ENCODE peak calls at places on chromosomes 1 and 21, in five cellular contexts. One of them, this sample, is unnamed.

GRCh38 chr1:211519602-211520001 is 27.6 kb upstream of the RD3 start:
- DNase-seq in RWPE1: no peak
- DNase-seq in HL-60: no peak
- DNase-seq in GM10248: no peak
- DNase-seq in mesothelial cell of epicardium: no peak
- DNase-seq in this sample: no peak

GRCh38 chr1:203286161-203286984 is 18.9 kb upstream of the BTG2 start:
- DNase-seq in HL-60: peak
- DNase-seq in GM10248: no peak
- DNase-seq in mesothelial cell of epicardium: no peak
- DNase-seq in RWPE1: no peak
- DNase-seq in this sample: no peak

GRCh38 chr1:66415326-66415725 is 118.6 kb upstream of the SGIP1 start:
- DNase-seq in RWPE1: no peak
- DNase-seq in HL-60: peak
- DNase-seq in mesothelial cell of epicardium: no peak
- DNase-seq in GM10248: no peak
- DNase-seq in this sample: no peak

GRCh38 chr21:16794944-16795343 is 717.9 kb upstream of the CXADR start:
- DNase-seq in mesothelial cell of epicardium: no peak
- DNase-seq in GM10248: no peak
- DNase-seq in RWPE1: no peak
- DNase-seq in HL-60: no peak
- DNase-seq in this sample: no peak

GRCh38 chr1:53182111-53182593 is 14.5 kb upstream of the CPT2 start:
- DNase-seq in GM10248: peak
- DNase-seq in RWPE1: peak
- DNase-seq in mesothelial cell of epicardium: peak
- DNase-seq in HL-60: peak
- DNase-seq in this sample: peak

GRCh38 chr21:46190491-46191131 is 6.4 kb upstream of the SPATC1L start:
- DNase-seq in HL-60: no peak
- DNase-seq in mesothelial cell of epicardium: peak
- DNase-seq in RWPE1: no peak
- DNase-seq in GM10248: no peak
- DNase-seq in this sample: no peak

GRCh38 chr1:198913667-198914066 is 274.8 kb downstream of the PTPRC start:
- DNase-seq in RWPE1: no peak
- DNase-seq in mesothelial cell of epicardium: no peak
- DNase-seq in GM10248: no peak
- DNase-seq in HL-60: no peak
- DNase-seq in this sample: no peak

GRCh38 chr1:230919201-230919600 is 50.9 kb upstream of the C1orf198 start:
- DNase-seq in mesothelial cell of epicardium: no peak
- DNase-seq in RWPE1: no peak
- DNase-seq in GM10248: no peak
- DNase-seq in HL-60: no peak
- DNase-seq in this sample: no peak

GRCh38 chr1:180002437-180002836 is 47.8 kb downstream of the CEP350 start:
- DNase-seq in mesothelial cell of epicardium: no peak
- DNase-seq in GM10248: no peak
- DNase-seq in HL-60: no peak
- DNase-seq in RWPE1: no peak
- DNase-seq in this sample: no peak

GRCh38 chr21:29436143-29436542 is 137.4 kb downstream of the BACH1 start:
- DNase-seq in RWPE1: no peak
- DNase-seq in HL-60: no peak
- DNase-seq in GM10248: no peak
- DNase-seq in mesothelial cell of epicardium: no peak
- DNase-seq in this sample: no peak

GRCh38 chr1:22420456-22421053 is 31.1 kb upstream of the ZBTB40 start:
- DNase-seq in GM10248: peak
- DNase-seq in HL-60: peak
- DNase-seq in mesothelial cell of epicardium: peak
- DNase-seq in RWPE1: peak
- DNase-seq in this sample: peak

GRCh38 chr1:94866178-94866822 is 46.1 kb downstream of the SLC44A3 start:
- DNase-seq in HL-60: no peak
- DNase-seq in RWPE1: no peak
- DNase-seq in mesothelial cell of epicardium: no peak
- DNase-seq in GM10248: no peak
- DNase-seq in this sample: no peak

GRCh38 chr1:223846668-223847007 is 891 bp upstream of the TP53BP2 start:
- DNase-seq in mesothelial cell of epicardium: peak
- DNase-seq in RWPE1: no peak
- DNase-seq in GM10248: no peak
- DNase-seq in HL-60: peak
- DNase-seq in this sample: no peak

GRCh38 chr21:37459575-37459974 is 93.0 kb downstream of the DYRK1A start:
- DNase-seq in HL-60: no peak
- DNase-seq in RWPE1: peak
- DNase-seq in GM10248: no peak
- DNase-seq in mesothelial cell of epicardium: no peak
- DNase-seq in this sample: no peak

GRCh38 chr21:32383812-32384211 is 9.0 kb downstream of the URB1 start:
- DNase-seq in RWPE1: no peak
- DNase-seq in mesothelial cell of epicardium: no peak
- DNase-seq in HL-60: no peak
- DNase-seq in GM10248: no peak
- DNase-seq in this sample: no peak
- TF ChIP-seq CTCF in RWPE1: no peak
- TF ChIP-seq CTCF in mesothelial cell of epicardium: no peak
- TF ChIP-seq CTCF in HL-60: no peak
- TF ChIP-seq CTCF in GM10248: no peak
- TF ChIP-seq CTCF in this sample: no peak

GRCh38 chr1:5993553-5994510 is 1.6 kb upstream of the NPHP4 start:
- DNase-seq in HL-60: peak
- DNase-seq in GM10248: no peak
- DNase-seq in mesothelial cell of epicardium: no peak
- DNase-seq in RWPE1: peak
- DNase-seq in this sample: no peak

GRCh38 chr1:5991784-5992033 is 516 bp downstream of the NPHP4 start:
- DNase-seq in HL-60: no peak
- DNase-seq in mesothelial cell of epicardium: no peak
- DNase-seq in RWPE1: peak
- DNase-seq in GM10248: peak
- DNase-seq in this sample: no peak

GRCh38 chr1:5990913-5991783 is 1.1 kb downstream of the NPHP4 start:
- DNase-seq in RWPE1: peak
- DNase-seq in mesothelial cell of epicardium: peak
- DNase-seq in HL-60: peak
- DNase-seq in GM10248: peak
- DNase-seq in this sample: no peak

GRCh38 chr1:5992034-5992813 is at the start of gene NPHP4:
- DNase-seq in GM10248: peak
- DNase-seq in RWPE1: peak
- DNase-seq in mesothelial cell of epicardium: peak
- DNase-seq in HL-60: peak
- DNase-seq in this sample: peak

GRCh38 chr1:5992814-5993552 is 758 bp upstream of the NPHP4 start:
- DNase-seq in HL-60: peak
- DNase-seq in RWPE1: peak
- DNase-seq in GM10248: no peak
- DNase-seq in mesothelial cell of epicardium: no peak
- DNase-seq in this sample: no peak
- TF ChIP-seq CTCF in HL-60: no peak
- TF ChIP-seq CTCF in RWPE1: no peak
- TF ChIP-seq CTCF in GM10248: peak
- TF ChIP-seq CTCF in mesothelial cell of epicardium: no peak
- TF ChIP-seq CTCF in this sample: no peak

DNA sequence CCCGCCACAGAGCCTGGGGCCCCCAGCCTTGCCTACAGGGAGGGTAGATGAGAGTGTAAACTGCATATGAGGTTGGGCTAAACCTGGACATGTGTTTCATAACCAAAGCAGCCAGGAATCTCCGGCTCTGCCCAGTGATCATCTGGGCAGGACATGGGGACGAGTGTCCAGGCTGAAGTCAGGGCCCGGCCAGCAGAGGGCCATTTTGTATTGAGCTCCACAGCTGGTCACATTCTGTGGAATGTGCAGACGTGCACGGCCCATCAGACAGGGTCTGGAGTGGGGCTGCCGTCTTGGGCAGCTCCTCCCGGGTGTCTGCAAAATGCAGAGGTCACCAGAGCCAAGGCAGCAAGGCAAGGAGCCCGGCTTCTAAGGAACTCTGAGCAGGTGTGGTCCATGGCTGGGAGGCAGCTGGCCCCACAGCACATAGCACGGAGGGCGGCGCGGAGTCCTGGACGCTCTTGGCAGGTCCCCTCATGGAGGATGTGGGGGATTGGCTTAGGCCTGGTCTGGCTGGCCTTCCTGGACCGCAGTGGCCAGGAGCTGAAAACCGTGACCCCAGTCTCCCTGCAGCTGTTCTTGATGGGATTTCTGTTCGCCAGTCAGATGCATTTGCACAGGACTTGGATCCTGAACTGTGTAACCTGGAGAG is 6.3 kb downstream of the LRRC3 start:
- DNase-seq in mesothelial cell of epicardium: peak
- DNase-seq in HL-60: no peak
- DNase-seq in RWPE1: no peak
- DNase-seq in GM10248: no peak
- DNase-seq in this sample: peak
- TF ChIP-seq CTCF in mesothelial cell of epicardium: no peak
- TF ChIP-seq CTCF in HL-60: no peak
- TF ChIP-seq CTCF in RWPE1: no peak
- TF ChIP-seq CTCF in GM10248: no peak
- TF ChIP-seq CTCF in this sample: peak

DNA sequence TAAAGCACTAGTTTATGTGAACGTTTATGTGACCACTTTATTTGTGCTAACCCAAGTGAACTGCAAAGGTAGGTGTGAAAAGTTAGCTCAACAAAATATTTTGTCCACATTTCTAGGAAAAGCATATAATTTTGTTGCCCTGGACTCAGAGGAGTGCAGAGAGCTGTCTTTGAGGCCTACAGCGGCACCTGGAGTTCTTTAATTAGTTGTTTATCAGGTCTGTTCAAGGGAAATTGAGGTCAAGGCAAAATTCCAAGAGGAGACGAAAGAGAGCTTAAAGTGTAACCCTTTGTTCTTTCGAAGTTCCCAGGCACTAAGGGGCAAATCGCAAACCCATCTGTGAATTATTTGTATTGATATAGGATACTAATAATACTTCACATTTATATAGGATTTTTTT is 1.4 kb downstream of the GIPC2 start:
- DNase-seq in HL-60: no peak
- DNase-seq in mesothelial cell of epicardium: no peak
- DNase-seq in GM10248: no peak
- DNase-seq in RWPE1: no peak
- DNase-seq in this sample: no peak
- TF ChIP-seq CTCF in HL-60: no peak
- TF ChIP-seq CTCF in mesothelial cell of epicardium: no peak
- TF ChIP-seq CTCF in GM10248: no peak
- TF ChIP-seq CTCF in RWPE1: no peak
- TF ChIP-seq CTCF in this sample: no peak

This sample was measured in type B pancreatic cell.